ENCODE peak calls at places on chromosomes 12 and 14, in eight cellular contexts. X is tibial artery, Z is AG10803, B is LNCaP clone FGC, A is prostate gland, N is lower leg skin, J is MM.1S, U is left lung. F is an unnamed sample.

GRCh38 chr12:4738541-4738940 is 18.3 kb downstream of the GALNT8 start:
- DNase-seq in U (no peak), B (no peak), Z (no peak), N (no peak), A (no peak), J (no peak), X (no peak), F (no peak)

GRCh38 chr14:97407701-97408407 is 610.7 kb downstream of the VRK1 start:
- DNase-seq in J (no peak), U (no peak), N (peak), X (no peak), B (no peak), Z (no peak), A (no peak), F (no peak)

GRCh38 chr14:71803539-71804260 is 128.5 kb upstream of the RGS6 start:
- DNase-seq in U (no peak), N (no peak), Z (peak), A (no peak), B (no peak), J (no peak), X (no peak), F (no peak)

GRCh38 chr12:76142305-76142704 is 57.8 kb upstream of the NAP1L1 start:
- DNase-seq in X (no peak), U (no peak), A (no peak), J (no peak), B (no peak), Z (no peak), N (no peak), F (no peak)

GRCh38 chr12:132444957-132445883 is 44.7 kb upstream of the FBRSL1 start:
- DNase-seq in X (no peak), B (no peak), U (peak), Z (no peak), A (peak), J (no peak), N (no peak), F (no peak)

GRCh38 chr14:92944976-92945375 is 22.0 kb downstream of the CHGA start:
- DNase-seq in X (no peak), A (no peak), N (no peak), B (no peak), U (peak), Z (no peak), J (no peak), F (no peak)

GRCh38 chr14:20428802-20429201 is 7.2 kb downstream of the KLHL33 start:
- DNase-seq in B (no peak), A (no peak), X (no peak), J (no peak), N (no peak), U (no peak), Z (no peak), F (no peak)

GRCh38 chr12:117685115-117685926 is 283.5 kb downstream of the KSR2 start:
- DNase-seq in Z (peak), U (no peak), J (no peak), X (peak), N (peak), A (peak), B (peak), F (no peak)

GRCh38 chr12:120172053-120172452 is 22.5 kb downstream of the GCN1 start:
- DNase-seq in X (no peak), Z (no peak), B (no peak), N (no peak), A (no peak), U (no peak), J (no peak), F (no peak)

GRCh38 chr12:15848606-15849005 is 33.6 kb upstream of the STRAP start:
- DNase-seq in N (no peak), B (no peak), X (no peak), A (no peak), Z (no peak), J (no peak), U (no peak), F (no peak)

GRCh38 chr12:121346747-121347146 is 5.5 kb downstream of the ANAPC5 start:
- DNase-seq in A (no peak), N (no peak), J (no peak), B (no peak), X (no peak), Z (no peak), U (no peak), F (no peak)

GRCh38 chr12:39619316-39619659 is 315 bp downstream of the ABCD2 start:
- DNase-seq in N (no peak), B (no peak), X (no peak), A (no peak), Z (no peak), U (no peak), J (peak), F (peak)

GRCh38 chr12:122327014-122327413 is 60.7 kb upstream of the VPS33A start:
- DNase-seq in U (no peak), N (no peak), J (no peak), Z (no peak), B (no peak), X (no peak), A (no peak), F (no peak)

GRCh38 chr12:80196419-80196818 is 97.1 kb downstream of the OTOGL start:
- DNase-seq in B (no peak), Z (no peak), A (no peak), N (no peak), U (no peak), J (no peak), X (no peak), F (no peak)

GRCh38 chr14:66709292-66709691 is 201.3 kb downstream of the GPHN start:
- DNase-seq in N (no peak), B (no peak), A (no peak), J (no peak), Z (peak), U (no peak), X (no peak), F (no peak)

GRCh38 chr14:35878272-35879140 is 52.4 kb downstream of the BRMS1L start:
- DNase-seq in J (no peak), U (no peak), A (no peak), N (no peak), Z (peak), X (no peak), B (no peak), F (no peak)

GRCh38 chr12:9333129-9333528 is 124.9 kb upstream of the PZP start:
- DNase-seq in Z (no peak), A (no peak), J (no peak), X (no peak), B (no peak), U (no peak), N (no peak), F (no peak)

GRCh38 chr12:56880416-56881035 is 53.7 kb downstream of the SDR9C7 start:
- DNase-seq in B (no peak), U (no peak), A (no peak), X (no peak), J (no peak), N (no peak), Z (peak), F (no peak)

GRCh38 chr12:26231930-26232329 is 36.6 kb downstream of the SSPN start:
- DNase-seq in Z (no peak), B (no peak), X (no peak), A (no peak), N (no peak), U (no peak), J (no peak), F (no peak)

GRCh38 chr14:88481089-88481488 is 73.7 kb downstream of the PTPN21 start:
- DNase-seq in J (no peak), U (no peak), Z (no peak), A (no peak), X (no peak), B (no peak), N (no peak), F (no peak)

DNA sequence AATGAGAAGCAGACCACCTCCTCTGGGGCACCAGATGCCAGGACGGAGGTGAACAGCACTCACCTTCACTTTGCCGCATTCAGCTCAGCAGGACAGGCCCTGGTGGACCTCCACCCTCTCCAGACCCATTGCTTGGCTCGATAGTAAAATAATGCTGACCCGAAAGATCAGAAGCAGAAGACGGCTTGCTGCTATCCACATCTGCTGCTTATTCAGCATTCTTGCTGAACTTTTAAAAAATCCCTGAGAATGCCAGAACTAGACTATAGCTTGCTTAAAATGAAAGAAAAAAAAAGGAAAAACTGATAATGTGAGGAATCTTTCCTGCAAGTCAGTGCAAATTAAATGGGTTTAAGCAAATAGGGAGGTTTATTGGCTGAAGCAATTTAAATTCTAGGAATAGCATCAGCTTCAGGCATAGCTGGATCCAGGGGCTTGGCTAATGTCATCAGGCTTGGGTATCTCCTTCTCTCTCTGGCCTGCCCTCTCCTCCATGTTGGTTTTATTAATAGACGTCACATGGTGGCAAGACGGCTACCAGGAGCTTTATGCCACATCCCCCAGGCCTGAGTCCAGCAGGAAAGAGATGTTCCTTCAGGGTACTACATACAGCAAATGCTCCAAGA is 137.9 kb downstream of the SCARB1 start:
- DNase-seq in Z (no peak), B (no peak), N (no peak), X (no peak), A (no peak), U (no peak), J (no peak), F (no peak)
- H3K4me3 ChIP-seq in Z (no peak), B (no peak), N (no peak), X (no peak), A (no peak), U (no peak), J (no peak), F (no peak)

GRCh38 chr14:60085693-60086092 is 6.0 kb upstream of the PCNX4 start:
- DNase-seq in Z (no peak), B (no peak), N (no peak), A (no peak), U (no peak), J (no peak), X (no peak), F (no peak)

GRCh38 chr14:60085085-60085484 is 6.6 kb upstream of the PCNX4 start:
- DNase-seq in B (no peak), A (no peak), J (no peak), U (no peak), N (no peak), Z (peak), X (no peak), F (no peak)

GRCh38 chr14:60079723-60080122 is 12.0 kb upstream of the PCNX4 start:
- DNase-seq in B (no peak), J (no peak), Z (no peak), N (no peak), X (no peak), U (no peak), A (no peak), F (no peak)
- TF ChIP-seq CTCF in B (no peak), J (no peak), Z (peak), N (no peak), X (no peak), U (no peak), A (no peak), F (no peak)

DNA sequence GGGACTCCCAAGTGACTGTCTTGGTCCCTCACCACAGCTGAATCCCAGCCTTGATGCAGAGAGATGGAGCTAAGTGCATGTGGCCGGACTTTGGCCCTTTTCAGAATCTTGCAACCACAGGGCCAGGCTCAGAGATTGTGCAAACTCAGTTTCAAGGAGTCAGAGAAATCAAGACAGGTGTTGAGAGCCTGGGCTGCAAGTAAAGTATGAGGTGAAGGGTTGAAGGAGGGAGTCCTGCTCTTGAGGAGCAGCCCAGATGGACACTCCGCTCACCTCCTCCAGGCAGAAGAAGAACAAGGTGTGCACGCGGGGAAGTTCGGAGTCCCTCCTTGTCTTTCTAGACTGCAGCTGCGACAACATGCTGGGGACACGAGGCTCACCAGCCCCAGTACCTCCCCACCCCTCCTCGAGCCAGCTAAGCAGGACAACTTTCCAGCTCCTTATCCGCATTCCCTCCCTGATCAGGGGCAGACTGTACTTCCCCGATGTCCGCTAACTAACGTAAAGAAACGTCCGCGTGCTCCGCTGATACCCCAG is 6.4 kb upstream of the BMP4 start:
- DNase-seq in A (no peak), X (no peak), N (no peak), J (no peak), Z (no peak), U (no peak), B (no peak), F (no peak)
- H3K4me3 ChIP-seq in A (peak), X (peak), N (no peak), J (no peak), Z (no peak), U (peak), B (peak), F (peak)

DNA sequence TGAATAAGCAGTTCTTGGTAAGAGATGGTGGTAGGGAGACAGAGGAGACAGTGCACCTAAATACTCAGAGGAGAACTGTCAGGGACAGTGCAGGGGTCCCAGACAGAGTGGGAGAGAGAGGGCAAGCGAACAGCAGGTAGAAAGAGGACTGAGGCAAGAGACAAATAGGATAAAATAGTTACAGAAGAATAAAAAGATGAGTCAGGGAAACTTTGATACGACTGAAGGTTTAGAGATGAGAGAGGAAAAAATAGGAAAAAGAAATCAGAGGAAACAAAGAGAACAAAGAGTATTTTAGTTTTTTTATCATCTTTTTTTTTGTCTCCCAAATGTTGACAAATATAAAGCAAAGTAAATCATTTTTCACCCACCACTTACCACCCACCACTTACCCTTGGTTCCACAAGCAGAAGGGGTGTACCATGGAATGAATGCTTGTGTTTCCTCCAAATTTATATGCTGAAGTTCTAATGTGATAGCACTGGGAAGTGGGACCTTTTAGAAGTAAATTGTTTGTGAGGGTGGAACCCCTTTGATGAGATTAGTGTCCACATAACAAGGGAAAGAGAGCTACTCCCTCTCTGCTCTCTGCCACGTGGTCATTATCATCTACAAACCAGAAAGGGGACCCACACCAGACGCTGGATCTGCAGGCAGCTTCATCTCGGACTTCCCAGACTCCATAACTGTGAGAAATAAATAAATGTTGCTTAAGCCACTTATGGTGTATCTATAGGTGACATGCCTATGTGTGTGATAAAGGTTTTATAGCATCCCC is 292.1 kb downstream of the BTG1 start:
- DNase-seq in J (no peak), A (no peak), U (no peak), N (no peak), Z (no peak), X (no peak), B (no peak), F (no peak)
- TF ChIP-seq CTCF in J (no peak), A (no peak), U (no peak), N (no peak), Z (no peak), X (no peak), B (no peak), F (no peak)

GRCh38 chr12:106030210-106031175 is 108.3 kb downstream of the NUAK1 start:
- DNase-seq in U (no peak), A (no peak), Z (peak), B (no peak), N (no peak), X (no peak), J (peak), F (no peak)
- H3K4me3 ChIP-seq in U (no peak), A (no peak), Z (peak), B (no peak), N (no peak), X (peak), J (peak), F (no peak)

F was measured in dorsolateral prefrontal cortex.